ENCODE peak calls at places on chromosomes 5 and 9, in ten cellular contexts. W, Z, Q, L, I, X, A, D, S and E are unnamed samples. For H3K4me1, the result is how much of the 10 kb centered on the place peaks cover.

GRCh38 chr5:3993856-3994473 is 398.3 kb downstream of the IRX1 start:
- DNase-seq in D (no peak), I (no peak), A (no peak), Q (peak), X (no peak), Z (no peak), S (no peak), L (no peak), W (peak), E (no peak)

GRCh38 chr5:2177244-2177643 is 294.5 kb upstream of the IRX4 start:
- DNase-seq in A (no peak), W (no peak), L (no peak), Q (no peak), X (no peak), Z (no peak), D (no peak), S (no peak), I (no peak), E (no peak)

GRCh38 chr5:130164966-130165365 is 260.7 kb downstream of the CHSY3 start:
- DNase-seq in L (no peak), X (no peak), S (no peak), Q (no peak), I (no peak), W (no peak), D (no peak), Z (no peak), A (no peak), E (no peak)

GRCh38 chr5:100902406-100903035 is 561 bp downstream of the ST8SIA4 start:
- DNase-seq in I (peak), W (no peak), Z (peak), Q (no peak), D (no peak), X (peak), S (no peak), L (no peak), A (peak), E (no peak)

GRCh38 chr5:107331312-107331711 is 339.4 kb downstream of the EFNA5 start:
- DNase-seq in A (no peak), X (no peak), D (no peak), I (peak), L (no peak), Q (no peak), Z (no peak), W (no peak), S (no peak), E (no peak)

GRCh38 chr9:115373000-115373709 is 255.2 kb upstream of the TNC start:
- DNase-seq in I (peak), L (no peak), X (no peak), W (no peak), D (no peak), A (peak), S (no peak), Q (no peak), Z (no peak), E (no peak)

GRCh38 chr5:73648490-73648889 is 22.5 kb downstream of the ARHGEF28 start:
- DNase-seq in X (no peak), W (no peak), Z (no peak), Q (no peak), A (no peak), L (no peak), D (no peak), I (no peak), S (no peak), E (no peak)

GRCh38 chr5:130616161-130616560 is 548.9 kb downstream of the HINT1 start:
- DNase-seq in S (no peak), Q (no peak), W (no peak), A (no peak), X (no peak), L (no peak), D (no peak), I (no peak), Z (no peak), E (no peak)

GRCh38 chr5:38997579-38997978 is 76.6 kb downstream of the RICTOR start:
- DNase-seq in S (no peak), L (no peak), X (no peak), A (no peak), I (no peak), Q (no peak), W (no peak), Z (no peak), D (no peak), E (no peak)

GRCh38 chr5:67941750-67942450 is 273.7 kb upstream of the PIK3R1 start:
- DNase-seq in D (no peak), I (no peak), Q (no peak), Z (no peak), X (no peak), L (no peak), S (no peak), A (peak), W (no peak), E (no peak)

GRCh38 chr5:180153991-180154390 is 55.0 kb downstream of the RASGEF1C start:
- DNase-seq in W (no peak), L (no peak), Z (no peak), X (no peak), S (no peak), D (peak), I (no peak), A (no peak), Q (no peak), E (no peak)

GRCh38 chr9:25724424-25724823 is 46.2 kb upstream of the TUSC1 start:
- DNase-seq in W (no peak), A (no peak), L (no peak), X (no peak), S (no peak), Q (no peak), D (no peak), Z (no peak), I (no peak), E (no peak)

GRCh38 chr5:42629284-42629683 is 127.3 kb upstream of the CCDC152 start:
- DNase-seq in X (no peak), S (no peak), W (no peak), L (no peak), I (no peak), D (no peak), A (no peak), Z (no peak), Q (no peak), E (no peak)

GRCh38 chr9:15915711-15916110 is 362.9 kb downstream of the CCDC171 start:
- DNase-seq in S (no peak), A (no peak), L (no peak), X (no peak), D (no peak), I (peak), W (no peak), Z (no peak), Q (no peak), E (no peak)

GRCh38 chr5:78887384-78888118 is 97.6 kb downstream of the ARSB start:
- DNase-seq in I (no peak), S (no peak), X (no peak), L (no peak), Q (no peak), D (no peak), W (no peak), A (no peak), Z (no peak), E (no peak)

GRCh38 chr9:70553718-70554673 is 139.5 kb upstream of the KLF9 start:
- DNase-seq in I (peak), Q (no peak), S (peak), A (no peak), X (no peak), W (no peak), Z (no peak), D (peak), L (peak), E (no peak)

GRCh38 chr5:171676286-171676944 is 109.2 kb upstream of the SMIM23 start:
- DNase-seq in X (no peak), L (no peak), S (no peak), Q (no peak), W (no peak), A (no peak), Z (peak), I (no peak), D (no peak), E (no peak)

GRCh38 chr9:119453980-119454379 is 84.7 kb upstream of the BRINP1 start:
- DNase-seq in Q (no peak), X (no peak), D (no peak), L (no peak), I (no peak), A (no peak), W (no peak), Z (no peak), S (no peak), E (no peak)

GRCh38 chr5:153425914-153426313 is 64.6 kb upstream of the GRIA1 start:
- DNase-seq in A (no peak), Z (no peak), X (peak), I (peak), S (no peak), D (no peak), Q (no peak), L (no peak), W (no peak), E (no peak)

GRCh38 chr9:13529321-13530104 is 250.0 kb upstream of the MPDZ start:
- DNase-seq in A (peak), I (no peak), Z (no peak), D (no peak), L (no peak), S (no peak), Q (no peak), X (no peak), W (no peak), E (no peak)

GRCh38 chr5:16385516-16386090 is 80.0 kb downstream of the ZNF622 start:
- DNase-seq in Z (no peak), A (no peak), W (no peak), X (no peak), D (no peak), I (no peak), S (no peak), L (no peak), Q (no peak), E (no peak)

GRCh38 chr5:162274684-162275083 is 207.1 kb downstream of the GABRG2 start:
- DNase-seq in A (no peak), Q (no peak), D (no peak), I (peak), W (no peak), L (peak), X (no peak), Z (no peak), S (no peak), E (no peak)

GRCh38 chr9:126690431-126691051 is 76.8 kb downstream of the LMX1B start:
- DNase-seq in Q (peak), X (peak), A (peak), D (peak), W (peak), S (no peak), Z (peak), L (no peak), I (peak), E (peak)

GRCh38 chr9:121779381-121780117 is 128.1 kb downstream of the DAB2IP start:
- DNase-seq in D (no peak), Z (no peak), W (no peak), Q (no peak), X (no peak), A (no peak), I (no peak), L (no peak), S (no peak), E (no peak)

GRCh38 chr9:87519415-87519989 is 21.8 kb downstream of the DAPK1 start:
- DNase-seq in A (no peak), S (no peak), X (no peak), Q (no peak), W (no peak), I (no peak), Z (no peak), L (no peak), D (no peak), E (no peak)

GRCh38 chr9:116096853-116097252 is 56.7 kb upstream of the PAPPA start:
- DNase-seq in L (no peak), S (no peak), I (peak), A (no peak), W (no peak), D (no peak), Q (no peak), Z (no peak), X (no peak), E (no peak)

GRCh38 chr5:59830801-59831200 is 62.7 kb downstream of the PDE4D start:
- DNase-seq in X (no peak), S (no peak), Q (no peak), W (no peak), A (no peak), D (no peak), Z (no peak), L (no peak), I (no peak), E (no peak)

GRCh38 chr9:8855046-8855445 is 1055.5 kb upstream of the DMAC1 start:
- DNase-seq in L (no peak), D (no peak), I (peak), S (no peak), W (no peak), X (no peak), A (peak), Q (no peak), Z (no peak), E (no peak)

GRCh38 chr5:41794478-41794877 is 75.7 kb downstream of the OXCT1 start:
- DNase-seq in Q (no peak), S (no peak), D (no peak), I (peak), X (peak), A (peak), Z (no peak), W (no peak), L (no peak), E (no peak)

GRCh38 chr5:67120032-67120431 is 76.6 kb downstream of the CD180 start:
- DNase-seq in A (no peak), D (no peak), X (peak), W (no peak), Q (no peak), I (no peak), Z (no peak), S (no peak), L (no peak), E (no peak)

GRCh38 chr9:38068866-38069628 is at the start of gene SHB:
- DNase-seq in Z (peak), D (peak), X (peak), L (peak), W (peak), Q (peak), I (no peak), S (peak), A (peak), E (peak)

GRCh38 chr9:128416432-128417019 is 4.1 kb upstream of the CERCAM start:
- DNase-seq in Q (no peak), A (no peak), S (no peak), L (no peak), W (no peak), X (no peak), D (no peak), Z (no peak), I (no peak), E (no peak)

DNA sequence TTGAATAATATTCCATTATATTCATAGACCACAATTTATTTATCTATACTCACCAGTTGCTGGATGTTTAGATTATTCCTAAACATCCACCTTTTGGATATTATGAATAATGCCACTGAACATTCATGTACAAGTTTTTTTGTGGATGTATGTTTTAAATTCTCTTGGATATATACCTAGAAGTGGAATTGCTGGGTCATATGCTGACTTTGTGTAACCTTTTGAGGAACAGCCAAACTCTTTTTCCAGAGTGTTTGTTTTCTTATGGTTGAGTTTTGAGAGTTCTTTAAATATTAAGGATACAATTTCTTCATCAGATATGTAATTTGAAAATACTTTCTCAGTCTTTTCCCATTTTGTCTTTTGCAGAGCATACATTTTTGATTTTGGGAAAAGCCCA is 2.7 kb downstream of the VPS13A start:
- DNase-seq in W (no peak), X (no peak), A (no peak), L (no peak), S (no peak), Q (no peak), D (no peak), Z (no peak), I (no peak), E (no peak)
- H3K4me1 ChIP-seq in W (under half), X (under half), A (under half), L (under half), S (under half), Q (under half), D (under half), Z (under half), I (under half), E (under half)

GRCh38 chr5:109767184-109767995 is 77.7 kb downstream of the MAN2A1 start:
- DNase-seq in Q (no peak), L (no peak), Z (no peak), W (no peak), I (no peak), S (no peak), D (no peak), A (no peak), X (no peak), E (no peak)
- H3K4me1 ChIP-seq in Q (under half), L (under half), Z (under half), W (under half), I (under half), S (under half), D (under half), A (under half), X (under half), E (under half)

DNA sequence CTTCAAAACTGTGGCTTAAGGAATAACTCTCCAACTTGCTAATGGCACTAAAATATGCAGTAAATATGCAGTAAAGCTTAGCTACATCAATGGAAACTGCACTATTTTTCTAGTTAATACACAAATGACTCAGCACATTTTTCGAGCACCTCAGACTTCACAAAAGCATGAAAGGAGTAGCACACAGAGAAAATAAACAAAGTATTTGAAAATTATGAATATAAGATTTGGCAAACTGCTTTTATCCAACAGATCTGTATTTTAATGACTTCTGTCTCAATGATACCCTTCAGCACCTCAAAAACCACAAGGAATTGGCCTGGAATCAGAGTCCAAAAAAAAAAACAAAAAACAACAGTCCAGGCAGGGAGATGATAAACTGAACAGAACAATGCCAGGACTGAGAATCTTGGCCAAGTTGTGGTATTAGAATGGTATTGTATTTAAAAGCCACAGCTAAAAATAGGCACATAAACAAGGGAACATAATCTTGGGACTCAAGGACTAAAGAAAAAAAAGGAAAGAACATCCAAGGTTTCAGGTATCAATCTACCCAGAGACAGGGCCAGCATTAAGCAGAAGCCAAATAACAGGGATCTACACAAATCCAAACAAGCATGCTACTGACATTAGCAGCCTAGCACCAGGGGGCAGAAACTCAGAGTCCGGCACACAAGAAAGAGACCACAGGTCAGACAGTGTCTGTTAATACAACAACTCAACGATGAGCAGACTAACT is 21.4 kb downstream of the TMEM245 start:
- DNase-seq in W (no peak), A (peak), X (peak), D (no peak), L (no peak), Q (no peak), S (no peak), Z (no peak), I (peak), E (no peak)
- H3K4me1 ChIP-seq in W (half or more), A (under half), X (under half), D (half or more), L (under half), Q (under half), S (half or more), Z (under half), I (under half), E (under half)

GRCh38 chr9:570187-570586 is 271.3 kb upstream of the DMRT1 start:
- DNase-seq in Z (no peak), W (no peak), A (no peak), D (no peak), L (no peak), Q (no peak), I (no peak), S (no peak), X (no peak), E (no peak)
- H3K4me1 ChIP-seq in Z (under half), W (half or more), A (under half), D (under half), L (under half), Q (under half), I (under half), S (under half), X (under half), E (under half)

DNA sequence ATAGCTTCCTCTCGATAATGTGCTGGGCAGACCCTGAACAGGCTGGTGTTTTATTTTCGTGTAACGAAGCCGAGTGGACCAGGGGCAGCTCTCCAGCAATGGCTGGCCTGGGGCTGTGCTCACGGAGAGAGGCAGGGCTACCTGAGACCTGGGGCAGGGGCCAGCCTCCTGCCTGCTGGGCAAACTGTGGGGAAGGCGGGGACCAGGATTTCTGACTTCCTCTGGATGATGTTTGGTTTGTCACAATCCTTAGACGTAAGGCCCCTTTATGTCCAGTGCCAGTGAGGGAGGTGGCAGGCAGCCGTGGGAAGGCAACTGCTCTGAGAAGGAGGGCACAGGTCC is 84.4 kb upstream of the SPRY4 start:
- DNase-seq in I (no peak), D (no peak), L (no peak), Z (no peak), S (no peak), X (no peak), W (no peak), A (no peak), Q (no peak), E (no peak)
- H3K4me1 ChIP-seq in I (under half), D (under half), L (under half), Z (under half), S (under half), X (under half), W (under half), A (under half), Q (under half), E (under half)

DNA sequence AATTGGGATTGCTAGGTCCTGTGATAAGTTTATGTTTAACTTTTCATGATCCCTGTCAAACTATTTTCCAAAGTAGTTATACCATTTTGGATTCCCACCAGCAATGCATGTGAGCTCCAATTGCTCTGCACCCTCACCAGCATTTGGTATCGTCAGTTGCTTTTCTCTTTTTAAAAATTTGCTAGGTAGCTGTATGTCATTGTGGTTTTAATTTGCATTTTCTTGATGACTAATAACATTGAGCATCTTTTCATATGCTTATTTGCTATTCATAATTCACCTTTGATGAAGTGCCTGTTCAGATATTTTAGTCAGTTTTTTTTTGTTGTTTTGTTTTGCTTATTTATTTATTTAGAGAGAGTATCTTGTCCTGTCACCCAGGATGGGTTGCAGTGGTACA is 12.5 kb downstream of the TAF1L start:
- DNase-seq in X (no peak), D (no peak), I (no peak), L (no peak), A (no peak), Q (no peak), W (no peak), Z (no peak), S (no peak), E (no peak)
- H3K4me1 ChIP-seq in X (under half), D (under half), I (under half), L (under half), A (under half), Q (under half), W (under half), Z (under half), S (under half), E (under half)

GRCh38 chr5:148394587-148395019 is 10.8 kb downstream of the FBXO38 start:
- DNase-seq in L (no peak), I (no peak), W (no peak), A (no peak), Z (no peak), D (no peak), S (no peak), X (no peak), Q (no peak), E (no peak)

GRCh38 chr5:148393390-148393741 is 9.6 kb downstream of the FBXO38 start:
- DNase-seq in W (no peak), I (peak), Q (no peak), D (no peak), Z (no peak), A (no peak), X (no peak), L (peak), S (no peak), E (no peak)

GRCh38 chr5:148388692-148389091 is 4.9 kb downstream of the FBXO38 start:
- DNase-seq in Z (no peak), I (no peak), Q (no peak), S (no peak), L (no peak), X (no peak), A (no peak), W (no peak), D (no peak), E (no peak)

GRCh38 chr5:148390914-148391313 is 7.2 kb downstream of the FBXO38 start:
- DNase-seq in S (no peak), Z (no peak), A (no peak), D (no peak), X (no peak), W (no peak), I (no peak), L (no peak), Q (no peak), E (no peak)

GRCh38 chr5:148391422-148391821 is 7.7 kb downstream of the FBXO38 start:
- DNase-seq in W (no peak), X (no peak), I (peak), Z (no peak), Q (no peak), D (no peak), S (no peak), A (no peak), L (no peak), E (no peak)
- H3K4me1 ChIP-seq in W (half or more), X (under half), I (under half), Z (half or more), Q (under half), D (under half), S (under half), A (under half), L (under half), E (under half)

GRCh38 chr9:133535285-133535877 is 877 bp downstream of the ADAMTSL2 start:
- DNase-seq in W (no peak), S (no peak), L (no peak), X (no peak), A (no peak), I (no peak), Z (no peak), D (no peak), Q (no peak), E (no peak)
- H3K4me1 ChIP-seq in W (half or more), S (under half), L (under half), X (under half), A (under half), I (under half), Z (under half), D (under half), Q (under half), E (under half)